ENCODE peak calls at places on chromosomes 6 and 20, in seven cellular contexts. N is left ventricle myocardium inferior; P is Peyer's patch; V is CD8-positive, alpha-beta memory T cell; O is GM23338; F is hepatocyte; R is CD8-positive, alpha-beta T cell. K is an unnamed sample. For H3K4me1, the result is how much of the 10 kb centered on the place peaks cover.

GRCh38 chr6:135212020-135212806 is 31.1 kb downstream of the MYB start:
- DNase-seq in R (no peak), O (no peak), P (no peak), V (no peak), F (no peak), N (no peak), K (no peak)

GRCh38 chr20:64222273-64222672 is 33.3 kb upstream of the PCMTD2 start:
- DNase-seq in V (no peak), R (no peak), N (no peak), O (no peak), F (peak), P (no peak), K (no peak)

GRCh38 chr6:2915150-2915549 is 12.0 kb upstream of the SERPINB9 start:
- DNase-seq in O (no peak), V (no peak), P (no peak), F (no peak), N (no peak), R (no peak), K (no peak)

GRCh38 chr6:150641398-150642139 is 41.9 kb downstream of the PLEKHG1 start:
- DNase-seq in R (no peak), V (no peak), O (no peak), P (no peak), N (no peak), F (no peak), K (no peak)

GRCh38 chr6:136437246-136437645 is 113.0 kb downstream of the MAP7 start:
- DNase-seq in N (no peak), R (no peak), F (no peak), O (no peak), V (no peak), P (no peak), K (no peak)

GRCh38 chr20:14992961-14993360 is 655.5 kb upstream of the FLRT3 start:
- DNase-seq in F (peak), N (no peak), P (no peak), O (no peak), V (no peak), R (no peak), K (no peak)

GRCh38 chr6:25298508-25298834 is 19.3 kb downstream of the CARMIL1 start:
- DNase-seq in R (no peak), N (no peak), P (no peak), V (no peak), O (no peak), F (no peak), K (no peak)

GRCh38 chr6:41581381-41581991 is 35.3 kb downstream of the FOXP4 start:
- DNase-seq in O (no peak), P (no peak), F (peak), N (no peak), V (no peak), R (no peak), K (peak)

GRCh38 chr6:160733045-160733646 is 31.1 kb downstream of the PLG start:
- DNase-seq in P (no peak), F (peak), O (peak), V (no peak), N (no peak), R (peak), K (peak)

GRCh38 chr6:137148291-137149076 is 25.0 kb downstream of the IL22RA2 start:
- DNase-seq in R (no peak), O (no peak), F (peak), N (no peak), P (no peak), V (no peak), K (peak)

GRCh38 chr6:52500268-52501129 is 76.4 kb downstream of the TRAM2 start:
- DNase-seq in V (no peak), F (no peak), R (no peak), P (no peak), N (peak), O (no peak), K (no peak)

GRCh38 chr6:128807577-128807976 is 75.4 kb upstream of the LAMA2 start:
- DNase-seq in P (no peak), N (no peak), O (peak), F (peak), V (no peak), R (no peak), K (peak)

GRCh38 chr6:107620736-107621135 is 130.8 kb downstream of the SOBP start:
- DNase-seq in F (no peak), O (no peak), N (no peak), P (no peak), R (no peak), V (no peak), K (no peak)

GRCh38 chr20:49446808-49447207 is 35.7 kb downstream of the KCNB1 start:
- DNase-seq in F (peak), P (peak), N (peak), R (no peak), V (no peak), O (peak), K (peak)

GRCh38 chr20:52010541-52010940 is 181.0 kb downstream of the ZFP64 start:
- DNase-seq in V (no peak), F (no peak), R (no peak), P (no peak), O (peak), N (no peak), K (no peak)

GRCh38 chr6:3796396-3796795 is 44.9 kb upstream of the PXDC1 start:
- DNase-seq in N (peak), O (no peak), V (no peak), R (no peak), F (no peak), P (no peak), K (no peak)

GRCh38 chr6:72271531-72271930 is 350.3 kb upstream of the KCNQ5 start:
- DNase-seq in O (no peak), N (no peak), V (no peak), P (no peak), R (no peak), F (no peak), K (no peak)

GRCh38 chr20:49824206-49824605 is 11.6 kb downstream of the SLC9A8 start:
- DNase-seq in R (no peak), N (no peak), O (no peak), V (no peak), P (no peak), F (no peak), K (no peak)

GRCh38 chr6:107331409-107332386 is 127.7 kb downstream of the PDSS2 start:
- DNase-seq in F (no peak), R (no peak), P (no peak), N (no peak), O (no peak), V (no peak), K (no peak)

GRCh38 chr6:129667621-129668020 is 42.4 kb downstream of the ARHGAP18 start:
- DNase-seq in R (no peak), N (no peak), F (no peak), P (no peak), V (no peak), O (no peak), K (no peak)

GRCh38 chr6:83057705-83058321 is 7.8 kb downstream of the UBE3D start:
- DNase-seq in V (no peak), R (no peak), O (peak), N (no peak), P (no peak), F (peak), K (peak)

GRCh38 chr6:22239261-22239660 is 57.6 kb downstream of the PRL start:
- DNase-seq in P (no peak), F (no peak), O (no peak), R (no peak), V (no peak), N (no peak), K (no peak)

GRCh38 chr6:85372915-85373270 is 77.0 kb upstream of the NT5E start:
- DNase-seq in V (no peak), N (no peak), P (no peak), R (no peak), O (no peak), F (no peak), K (no peak)

GRCh38 chr6:20056350-20056992 is 155.8 kb downstream of the MBOAT1 start:
- DNase-seq in R (no peak), F (peak), O (peak), P (no peak), N (no peak), V (no peak), K (peak)

GRCh38 chr6:78850621-78851020 is 16.7 kb upstream of the IRAK1BP1 start:
- DNase-seq in N (no peak), O (no peak), R (no peak), V (no peak), F (no peak), P (no peak), K (no peak)

GRCh38 chr6:140168365-140168764 is 793.9 kb upstream of the CITED2 start:
- DNase-seq in O (no peak), R (no peak), N (no peak), P (no peak), F (no peak), V (no peak), K (no peak)

GRCh38 chr6:24788031-24788665 is 10.6 kb downstream of the ARMH2 start:
- DNase-seq in F (no peak), N (no peak), O (no peak), P (no peak), V (no peak), R (no peak), K (no peak)

GRCh38 chr6:90934081-90934480 is 347.2 kb upstream of the MAP3K7 start:
- DNase-seq in N (no peak), P (no peak), F (no peak), O (peak), V (no peak), R (no peak), K (peak)

GRCh38 chr6:99119109-99120031 is 171.6 kb upstream of the FBXL4 start:
- DNase-seq in F (peak), N (no peak), R (peak), P (no peak), O (peak), V (no peak), K (peak)

GRCh38 chr6:163314791-163315404 is 99.6 kb upstream of the QKI start:
- DNase-seq in N (no peak), P (no peak), F (no peak), R (no peak), O (no peak), V (no peak), K (no peak)

GRCh38 chr6:18110160-18110559 is 12.3 kb downstream of the NHLRC1 start:
- DNase-seq in V (no peak), F (no peak), N (no peak), O (no peak), P (no peak), R (no peak), K (no peak)

GRCh38 chr6:168393126-168393870 is 47.7 kb upstream of the SMOC2 start:
- DNase-seq in N (no peak), O (no peak), F (no peak), V (no peak), R (no peak), P (no peak), K (no peak)

GRCh38 chr6:19337103-19337502 is 500.1 kb upstream of the ID4 start:
- DNase-seq in N (no peak), F (no peak), P (no peak), V (no peak), O (no peak), R (no peak), K (peak)

GRCh38 chr6:83352413-83352812 is 78.4 kb downstream of the ME1 start:
- DNase-seq in O (no peak), N (no peak), V (no peak), F (no peak), R (no peak), P (no peak), K (no peak)

GRCh38 chr6:68653074-68653705 is 18.1 kb downstream of the ADGRB3 start:
- DNase-seq in R (no peak), F (no peak), P (no peak), N (no peak), O (no peak), V (no peak), K (no peak)

GRCh38 chr6:85406641-85407075 is 43.2 kb upstream of the NT5E start:
- DNase-seq in F (no peak), P (no peak), R (no peak), O (no peak), N (no peak), V (no peak), K (no peak)

GRCh38 chr6:3739311-3739897 is 12.1 kb downstream of the PXDC1 start:
- DNase-seq in V (no peak), O (no peak), R (no peak), N (no peak), P (no peak), F (no peak), K (no peak)

GRCh38 chr6:35044771-35045275 is 96.3 kb downstream of the TCP11 start:
- DNase-seq in R (no peak), O (no peak), F (no peak), P (no peak), V (no peak), N (no peak), K (no peak)
- H3K4me1 ChIP-seq in R (under half), O (half or more), F (half or more), P (under half), V (under half), N (half or more), K (under half)

GRCh38 chr20:17650816-17651760 is 31.0 kb downstream of the RRBP1 start:
- DNase-seq in F (no peak), P (peak), N (no peak), O (no peak), R (no peak), V (no peak), K (no peak)
- H3K4me1 ChIP-seq in F (under half), P (under half), N (half or more), O (under half), R (under half), V (under half), K (under half)

DNA sequence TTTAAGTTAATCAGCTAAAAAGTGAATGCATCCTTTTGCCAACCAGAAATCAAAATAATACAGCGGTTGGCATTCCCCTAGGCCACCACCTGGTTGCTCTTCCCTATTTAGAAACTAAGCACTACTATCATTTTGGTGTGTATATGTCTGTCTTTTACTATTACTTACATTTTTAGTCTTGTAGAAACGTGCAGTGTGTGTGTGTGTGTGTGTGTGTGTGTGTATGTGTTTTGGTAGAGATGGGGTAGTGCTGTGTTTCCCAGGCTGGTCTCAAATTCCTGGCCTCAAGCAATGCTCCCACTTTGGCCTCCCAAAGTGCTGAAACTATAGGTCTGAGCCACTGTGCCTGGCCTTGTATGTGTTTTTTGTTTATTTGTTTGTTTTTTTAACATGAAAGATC is 27.4 kb downstream of the MYO6 start:
- DNase-seq in P (no peak), R (no peak), O (no peak), N (no peak), V (no peak), F (no peak), K (no peak)
- H3K4me1 ChIP-seq in P (under half), R (under half), O (under half), N (under half), V (under half), F (under half), K (under half)

GRCh38 chr6:14710421-14710820 is 535.4 kb upstream of the JARID2 start:
- DNase-seq in O (no peak), N (no peak), R (no peak), V (no peak), P (no peak), F (no peak), K (no peak)
- H3K4me1 ChIP-seq in O (under half), N (half or more), R (under half), V (under half), P (under half), F (under half), K (under half)

GRCh38 chr6:36624461-36625160 is 30.4 kb downstream of the SRSF3 start:
- DNase-seq in F (no peak), O (no peak), N (no peak), P (peak), R (no peak), V (no peak), K (no peak)
- H3K4me1 ChIP-seq in F (under half), O (under half), N (half or more), P (under half), R (under half), V (under half), K (under half)

GRCh38 chr6:35260642-35261570 is 1.4 kb downstream of the ZNF76 start:
- DNase-seq in V (no peak), O (no peak), N (no peak), F (no peak), P (no peak), R (no peak), K (peak)
- H3K4me1 ChIP-seq in V (under half), O (under half), N (half or more), F (under half), P (under half), R (under half), K (under half)

GRCh38 chr20:21554985-21555384 is 41.1 kb upstream of the NKX2-2 start:
- DNase-seq in N (no peak), O (no peak), P (no peak), F (no peak), R (no peak), V (no peak), K (no peak)

GRCh38 chr20:21554376-21554890 is 40.6 kb upstream of the NKX2-2 start:
- DNase-seq in F (no peak), V (no peak), R (no peak), P (no peak), N (no peak), O (no peak), K (no peak)

GRCh38 chr20:21556398-21556797 is 42.5 kb upstream of the NKX2-2 start:
- DNase-seq in F (no peak), P (no peak), V (no peak), R (no peak), O (no peak), N (no peak), K (no peak)

GRCh38 chr20:21557246-21557982 is 43.5 kb upstream of the NKX2-2 start:
- DNase-seq in F (no peak), O (no peak), V (no peak), N (no peak), R (peak), P (no peak), K (no peak)

GRCh38 chr20:21555470-21556120 is 41.7 kb upstream of the NKX2-2 start:
- DNase-seq in N (no peak), V (no peak), O (no peak), F (no peak), R (no peak), P (no peak), K (no peak)
- H3K4me1 ChIP-seq in N (under half), V (under half), O (under half), F (under half), R (under half), P (under half), K (under half)

GRCh38 chr20:44966030-44966961 is at the start of gene STK4:
- DNase-seq in F (peak), O (peak), P (peak), V (peak), R (peak), N (peak), K (peak)

GRCh38 chr20:44973053-44973452 is 6.7 kb downstream of the STK4 start:
- DNase-seq in N (no peak), F (no peak), V (no peak), P (no peak), O (no peak), R (no peak), K (no peak)

GRCh38 chr20:44967207-44967807 is 995 bp downstream of the STK4 start:
- DNase-seq in O (no peak), V (no peak), N (no peak), R (peak), F (no peak), P (no peak), K (no peak)

GRCh38 chr20:44969320-44969879 is 3.1 kb downstream of the STK4 start:
- DNase-seq in V (no peak), P (no peak), F (no peak), R (no peak), N (no peak), O (no peak), K (no peak)

GRCh38 chr20:44970243-44970757 is 4.0 kb downstream of the STK4 start:
- DNase-seq in F (no peak), R (no peak), P (no peak), V (no peak), O (no peak), N (no peak), K (no peak)
- H3K4me1 ChIP-seq in F (under half), R (under half), P (under half), V (under half), O (under half), N (under half), K (under half)

GRCh38 chr20:50918403-50918802 is 12.8 kb downstream of the ADNP start:
- DNase-seq in O (no peak), P (no peak), R (no peak), F (no peak), N (no peak), V (no peak), K (peak)

GRCh38 chr20:50919567-50919966 is 11.7 kb downstream of the ADNP start:
- DNase-seq in F (peak), O (no peak), P (no peak), N (no peak), V (no peak), R (no peak), K (peak)

GRCh38 chr20:50916257-50916656 is 15.0 kb downstream of the ADNP start:
- DNase-seq in F (peak), N (no peak), R (no peak), V (no peak), O (peak), P (no peak), K (peak)

GRCh38 chr20:50915424-50915823 is 15.8 kb downstream of the ADNP start:
- DNase-seq in V (no peak), R (no peak), F (no peak), O (no peak), P (no peak), N (no peak), K (no peak)

DNA sequence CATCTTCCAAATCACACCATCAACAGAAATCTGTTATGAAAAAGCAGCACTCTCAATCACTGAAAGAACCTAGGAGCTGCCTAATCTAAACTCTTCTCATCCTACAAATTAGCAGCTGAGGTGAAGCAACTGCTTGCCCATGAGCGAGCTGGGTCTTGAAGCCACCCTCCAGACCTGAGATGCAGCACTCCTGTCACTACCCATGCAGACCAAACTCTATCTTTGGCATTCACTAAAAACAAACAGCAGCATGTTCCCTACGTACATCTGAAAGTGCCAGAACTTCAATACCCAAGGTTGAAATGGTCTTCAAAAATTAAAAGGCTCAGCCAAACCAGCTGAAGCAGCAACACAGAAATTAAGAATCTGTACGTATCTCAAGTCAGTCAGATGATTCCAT is 14.3 kb downstream of the ADNP start:
- DNase-seq in V (no peak), R (no peak), F (no peak), P (no peak), O (no peak), N (no peak), K (no peak)
- H3K4me1 ChIP-seq in V (half or more), R (half or more), F (half or more), P (under half), O (half or more), N (half or more), K (under half)

GRCh38 chr6:33641602-33642001 is 20.5 kb downstream of the ITPR3 start:
- DNase-seq in F (no peak), R (no peak), V (no peak), P (no peak), O (no peak), N (no peak), K (no peak)
- H3K4me1 ChIP-seq in F (under half), R (under half), V (under half), P (under half), O (under half), N (under half), K (under half)

K was measured in cardiac muscle cell.